ENCODE peak calls at places on chromosomes 3 and 15, in nine cellular contexts. V, G, Z, X, C, O, H, I and D are unnamed samples.
A peak's percentile ranks its signal among the peaks of the same experiment; 100 is the strongest.

GRCh38 chr15:51782357-51782896 is 31.0 kb downstream of the TMOD2 start:
- DNase-seq in V (peak; percentile 52), G (no peak), Z (peak; percentile 19), X (no peak), C (no peak), O (no peak), H (no peak), I (no peak), D (no peak)

GRCh38 chr15:41251411-41251810 is 20.3 kb downstream of the CHP1 start:
- DNase-seq in V (no peak), G (no peak), Z (no peak), X (no peak), C (no peak), O (no peak), H (no peak), I (no peak), D (no peak)

GRCh38 chr15:36591534-36592411 is 12.3 kb downstream of the CDIN1 start:
- DNase-seq in V (no peak), G (no peak), Z (peak; percentile 46), X (no peak), C (no peak), O (no peak), H (no peak), I (no peak), D (no peak)

GRCh38 chr15:95874625-95875024 is 455.9 kb upstream of the NR2F2 start:
- DNase-seq in V (no peak), G (no peak), Z (no peak), X (no peak), C (no peak), O (no peak), H (no peak), I (no peak), D (no peak)

GRCh38 chr15:63791236-63791635 is 42.5 kb downstream of the HERC1 start:
- DNase-seq in V (no peak), G (no peak), Z (peak; percentile 58), X (no peak), C (no peak), O (no peak), H (no peak), I (no peak), D (no peak)

GRCh38 chr3:185827595-185828344 is 2.9 kb upstream of the IGF2BP2 start:
- DNase-seq in V (no peak), G (no peak), Z (no peak), X (no peak), C (no peak), O (no peak), H (no peak), I (no peak), D (no peak)

GRCh38 chr15:60568883-60569495 is 90.0 kb upstream of the ICE2 start:
- DNase-seq in V (no peak), G (no peak), Z (no peak), X (no peak), C (no peak), O (no peak), H (no peak), I (no peak), D (no peak)

GRCh38 chr15:82532991-82533481 is 7.2 kb downstream of the RPS17 start:
- DNase-seq in V (no peak), G (no peak), Z (no peak), X (no peak), C (no peak), O (no peak), H (no peak), I (no peak), D (no peak)

GRCh38 chr3:10646531-10647335 is 141.3 kb upstream of the ATP2B2 start:
- DNase-seq in V (no peak), G (peak; percentile 5), Z (no peak), X (no peak), C (no peak), O (no peak), H (no peak), I (no peak), D (no peak)

GRCh38 chr3:42698216-42698910 is 4.2 kb downstream of the HHATL start:
- DNase-seq in V (no peak), G (peak; percentile 13), Z (no peak), X (no peak), C (no peak), O (no peak), H (no peak), I (no peak), D (no peak)

GRCh38 chr3:52555056-52555455 is 18.7 kb downstream of the UQCC5 start:
- DNase-seq in V (no peak), G (no peak), Z (no peak), X (no peak), C (no peak), O (no peak), H (no peak), I (no peak), D (no peak)

GRCh38 chr3:115363071-115363470 is 216.0 kb upstream of the ZBTB20 start:
- DNase-seq in V (no peak), G (no peak), Z (peak; percentile 20), X (no peak), C (no peak), O (no peak), H (no peak), I (no peak), D (no peak)

GRCh38 chr15:48370460-48370859 is 39.2 kb downstream of the DUT start:
- DNase-seq in V (peak; percentile 58), G (no peak), Z (peak; percentile 98), X (no peak), C (no peak), O (no peak), H (no peak), I (no peak), D (no peak)

GRCh38 chr15:48802867-48803266 is 8.0 kb downstream of the CEP152 start:
- DNase-seq in V (no peak), G (no peak), Z (peak; percentile 97), X (peak; percentile 77), C (no peak), O (no peak), H (no peak), I (no peak), D (no peak)

GRCh38 chr15:75191235-75191634 is 10.4 kb upstream of the C15orf39 start:
- DNase-seq in V (no peak), G (no peak), Z (no peak), X (no peak), C (no peak), O (no peak), H (no peak), I (no peak), D (no peak)

GRCh38 chr3:46215810-46216414 is 7.8 kb upstream of the CCR1 start:
- DNase-seq in V (no peak), G (no peak), Z (peak; percentile 16), X (no peak), C (no peak), O (no peak), H (no peak), I (no peak), D (no peak)

GRCh38 chr3:37136067-37136466 is 38.3 kb downstream of the LRRFIP2 start:
- DNase-seq in V (no peak), G (no peak), Z (no peak), X (no peak), C (no peak), O (no peak), H (no peak), I (no peak), D (no peak)

GRCh38 chr3:107973152-107973551 is 117.7 kb downstream of the CD47 start:
- DNase-seq in V (peak; percentile 62), G (no peak), Z (no peak), X (no peak), C (no peak), O (no peak), H (no peak), I (no peak), D (no peak)

GRCh38 chr15:68249058-68249713 is 19.7 kb upstream of the CLN6 start:
- DNase-seq in V (no peak), G (no peak), Z (no peak), X (no peak), C (no peak), O (no peak), H (no peak), I (no peak), D (no peak)

GRCh38 chr3:128919988-128920387 is 40.6 kb downstream of the ACAD9 start:
- DNase-seq in V (no peak), G (peak; percentile 21), Z (no peak), X (no peak), C (no peak), O (no peak), H (no peak), I (no peak), D (no peak)

GRCh38 chr3:149180057-149180573 is 41.5 kb downstream of the CP start:
- DNase-seq in V (peak; percentile 73), G (peak; percentile 84), Z (peak; percentile 99), X (peak; percentile 94), C (no peak), O (no peak), H (no peak), I (no peak), D (peak; percentile 98)

GRCh38 chr3:193686665-193687506 is 93.9 kb downstream of the OPA1 start:
- DNase-seq in V (no peak), G (no peak), Z (peak; percentile 48), X (no peak), C (no peak), O (no peak), H (no peak), I (no peak), D (no peak)

GRCh38 chr3:188021502-188022040 is 132.4 kb upstream of the LPP start:
- DNase-seq in V (peak; percentile 65), G (no peak), Z (peak; percentile 96), X (no peak), C (no peak), O (no peak), H (no peak), I (no peak), D (no peak)

GRCh38 chr3:86985427-86985826 is 5.5 kb downstream of the VGLL3 start:
- DNase-seq in V (no peak), G (no peak), Z (no peak), X (no peak), C (no peak), O (no peak), H (no peak), I (no peak), D (no peak)

GRCh38 chr3:82382831-82383230 is 621.4 kb upstream of the GBE1 start:
- DNase-seq in V (no peak), G (no peak), Z (no peak), X (no peak), C (no peak), O (no peak), H (no peak), I (no peak), D (no peak)

GRCh38 chr3:107938128-107938527 is 152.7 kb downstream of the CD47 start:
- DNase-seq in V (peak; percentile 58), G (peak; percentile 55), Z (peak; percentile 49), X (no peak), C (no peak), O (no peak), H (no peak), I (peak; percentile 23), D (no peak)

GRCh38 chr3:12938258-12938711 is 96.9 kb upstream of the RPL32 start:
- DNase-seq in V (no peak), G (no peak), Z (no peak), X (no peak), C (no peak), O (no peak), H (no peak), I (no peak), D (no peak)

GRCh38 chr15:92092391-92092790 is 238.9 kb downstream of the SLCO3A1 start:
- DNase-seq in V (no peak), G (no peak), Z (no peak), X (no peak), C (no peak), O (no peak), H (no peak), I (no peak), D (no peak)